ENCODE peak calls at places on chromosome 5, in seven cellular contexts. K is transverse colon, E is GM12878, W is HepG2, C is SK-N-SH, R is sigmoid colon, U is upper lobe of left lung. D is an unnamed sample. For H3K36me3, the result is how much of the 10 kb centered on the place peaks cover.

GRCh38 chr5:149911031-149911430 is 33.6 kb downstream of the PDE6A start:
- DNase-seq in C (no peak), E (no peak), U (no peak), K (no peak), W (no peak), R (no peak), D (no peak)

GRCh38 chr5:132771559-132771998 is 5.5 kb downstream of the SEPTIN8 start:
- DNase-seq in W (peak), U (no peak), K (no peak), C (no peak), R (peak), E (no peak), D (no peak)

GRCh38 chr5:135227064-135228022 is 171.7 kb downstream of the MACROH2A1 start:
- DNase-seq in E (no peak), R (peak), U (no peak), C (no peak), W (peak), K (no peak), D (no peak)

GRCh38 chr5:130724658-130725057 is 440.4 kb downstream of the HINT1 start:
- DNase-seq in K (no peak), E (no peak), C (no peak), U (no peak), W (no peak), R (no peak), D (no peak)

GRCh38 chr5:131533844-131534243 is 101.2 kb downstream of the RAPGEF6 start:
- DNase-seq in W (no peak), K (no peak), R (no peak), C (no peak), U (no peak), E (no peak), D (no peak)

GRCh38 chr5:14406554-14406849 is 175.1 kb upstream of the OTULINL start:
- DNase-seq in K (no peak), E (no peak), W (no peak), R (no peak), U (no peak), C (no peak), D (no peak)

GRCh38 chr5:86878250-86878649 is 260.5 kb downstream of the COX7C start:
- DNase-seq in U (no peak), R (no peak), C (no peak), W (no peak), K (no peak), E (no peak), D (no peak)

GRCh38 chr5:80251636-80252035 is 4.2 kb downstream of the SERINC5 start:
- DNase-seq in W (no peak), R (no peak), C (no peak), E (no peak), U (no peak), K (no peak), D (no peak)

GRCh38 chr5:39494099-39494498 is 69.3 kb upstream of the DAB2 start:
- DNase-seq in U (no peak), C (no peak), W (no peak), K (no peak), E (no peak), R (no peak), D (no peak)

GRCh38 chr5:3996871-3997410 is 401.3 kb downstream of the IRX1 start:
- DNase-seq in K (no peak), W (no peak), C (no peak), R (no peak), E (no peak), U (no peak), D (no peak)

GRCh38 chr5:33685873-33686550 is 205.8 kb downstream of the ADAMTS12 start:
- DNase-seq in K (no peak), W (no peak), U (no peak), R (no peak), C (no peak), E (no peak), D (no peak)

GRCh38 chr5:139668924-139669680 is 21.0 kb downstream of the CXXC5 start:
- DNase-seq in E (no peak), W (no peak), C (no peak), R (no peak), U (peak), K (no peak), D (no peak)

GRCh38 chr5:133244242-133244641 is 192.4 kb downstream of the HSPA4 start:
- DNase-seq in K (no peak), E (no peak), W (peak), R (no peak), C (peak), U (no peak), D (no peak)

GRCh38 chr5:110441035-110441434 is 285.4 kb downstream of the TMEM232 start:
- DNase-seq in C (peak), R (no peak), U (no peak), K (no peak), E (no peak), W (peak), D (no peak)

GRCh38 chr5:143703659-143704058 is 108.3 kb upstream of the HMHB1 start:
- DNase-seq in W (no peak), K (no peak), E (no peak), R (no peak), C (no peak), U (no peak), D (no peak)

GRCh38 chr5:13664377-13664776 is 280.1 kb downstream of the DNAH5 start:
- DNase-seq in K (no peak), C (no peak), W (no peak), R (no peak), E (no peak), U (no peak), D (no peak)

GRCh38 chr5:130164966-130165365 is 260.7 kb downstream of the CHSY3 start:
- DNase-seq in R (no peak), E (no peak), W (no peak), C (no peak), U (no peak), K (no peak), D (no peak)

GRCh38 chr5:171893290-171893890 is 107.8 kb downstream of the SMIM23 start:
- DNase-seq in E (no peak), C (no peak), K (no peak), U (no peak), W (no peak), R (no peak), D (no peak)

GRCh38 chr5:34690301-34690700 is 34.2 kb downstream of the RAI14 start:
- DNase-seq in W (peak), K (no peak), U (no peak), E (no peak), C (no peak), R (no peak), D (no peak)

GRCh38 chr5:96934291-96934694 is 1.6 kb upstream of the LNPEP start:
- DNase-seq in C (no peak), W (peak), R (no peak), E (no peak), U (no peak), K (peak), D (no peak)

GRCh38 chr5:134224905-134225779 is 731 bp downstream of the PPP2CA start:
- DNase-seq in C (peak), W (peak), E (no peak), K (peak), U (peak), R (peak), D (peak)

GRCh38 chr5:149962040-149962439 is 1.5 kb downstream of the SLC26A2 start:
- DNase-seq in R (no peak), E (no peak), W (peak), K (no peak), C (peak), U (no peak), D (no peak)

GRCh38 chr5:14322437-14323187 is 179.5 kb downstream of the TRIO start:
- DNase-seq in R (no peak), E (no peak), W (no peak), K (no peak), U (no peak), C (no peak), D (no peak)

GRCh38 chr5:160656961-160657570 is 194.9 kb downstream of the ATP10B start:
- DNase-seq in W (no peak), C (no peak), R (no peak), U (no peak), K (peak), E (no peak), D (no peak)

GRCh38 chr5:167642779-167643517 is 648.5 kb upstream of the WWC1 start:
- DNase-seq in C (peak), U (no peak), E (no peak), R (no peak), K (no peak), W (no peak), D (no peak)

GRCh38 chr5:59656351-59657254 is 236.9 kb downstream of the PDE4D start:
- DNase-seq in K (no peak), R (no peak), C (no peak), E (no peak), U (no peak), W (no peak), D (no peak)

GRCh38 chr5:123482258-123482657 is 29.7 kb upstream of the CSNK1G3 start:
- DNase-seq in E (no peak), U (no peak), R (no peak), C (no peak), W (no peak), K (no peak), D (no peak)

GRCh38 chr5:38695021-38695961 is 138.8 kb upstream of the LIFR start:
- DNase-seq in W (no peak), R (no peak), U (no peak), E (no peak), C (no peak), K (no peak), D (no peak)

GRCh38 chr5:150656191-150657132 is 4.6 kb upstream of the MYOZ3 start:
- DNase-seq in W (peak), C (peak), K (peak), R (peak), U (peak), E (peak), D (peak)

GRCh38 chr5:32585446-32586250 is at the start of gene SUB1:
- DNase-seq in R (peak), C (peak), E (peak), U (peak), W (peak), K (peak), D (peak)

GRCh38 chr5:88438006-88438405 is 169.4 kb upstream of the TMEM161B start:
- DNase-seq in C (no peak), R (no peak), K (no peak), U (no peak), W (no peak), E (no peak), D (no peak)

GRCh38 chr5:177225798-177226197 is 77.7 kb downstream of the RAB24 start:
- DNase-seq in K (no peak), R (no peak), C (no peak), U (no peak), E (no peak), W (no peak), D (no peak)

GRCh38 chr5:45696206-45696836 is at the start of gene HCN1:
- DNase-seq in R (peak), E (no peak), C (peak), K (peak), W (peak), U (peak), D (peak)

DNA sequence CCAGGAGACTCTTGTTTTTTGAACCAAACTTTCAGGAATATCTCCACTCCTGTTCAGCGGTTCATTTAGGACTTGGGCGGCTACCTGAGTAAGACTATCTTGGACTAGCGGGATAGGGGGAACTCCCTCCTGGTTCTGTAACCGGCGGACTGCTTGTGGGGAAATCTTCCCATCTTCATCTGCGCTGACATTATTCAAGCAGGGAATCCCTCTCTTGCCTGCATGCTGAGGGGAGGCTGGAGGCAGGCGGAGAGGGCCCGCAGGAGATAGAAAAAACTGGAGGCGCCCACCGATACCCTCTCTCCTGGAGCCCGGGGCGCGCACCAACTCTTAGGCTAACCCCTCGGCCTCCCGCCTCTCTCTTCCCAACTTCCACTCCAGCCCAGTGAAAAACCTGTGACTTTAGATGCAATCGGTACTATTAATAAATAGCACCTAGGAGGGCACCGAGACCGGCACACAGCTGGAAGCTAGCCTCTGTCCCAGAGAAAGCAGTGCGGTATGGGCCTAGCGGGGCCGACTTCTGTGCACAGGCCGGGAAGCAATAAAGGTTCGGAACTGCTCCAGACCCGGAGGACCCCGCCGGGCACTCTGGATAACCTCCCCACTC is 1.7 kb downstream of the EFNA5 start:
- DNase-seq in C (peak), E (no peak), U (no peak), K (peak), R (no peak), W (no peak), D (peak)
- TF ChIP-seq POLR2AphosphoS5 in C (no peak), E (no peak), U (no peak), K (no peak), R (no peak), W (no peak), D (no peak)

DNA sequence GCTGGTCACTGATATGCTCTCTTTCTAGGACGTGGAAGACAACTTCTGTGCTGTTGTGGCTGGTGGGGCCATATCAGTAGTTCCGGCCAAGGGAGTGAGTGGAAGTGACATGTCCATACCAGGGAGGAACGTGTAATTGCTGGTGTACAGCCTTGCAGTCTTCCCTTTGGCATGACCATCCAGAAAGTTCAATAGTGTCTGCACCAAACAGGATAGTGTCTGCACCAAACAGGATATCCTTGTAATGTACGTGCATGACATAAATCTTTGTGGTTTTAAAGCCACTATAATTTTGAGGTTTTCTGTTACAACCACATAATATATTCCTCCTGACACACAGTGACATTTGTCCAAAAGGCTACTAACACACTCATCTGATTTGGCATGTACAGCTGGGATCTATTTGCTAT is 52.9 kb downstream of the RNF145 start:
- DNase-seq in W (no peak), C (no peak), E (no peak), K (no peak), U (no peak), R (no peak), D (no peak)
- H3K36me3 ChIP-seq in W (under half), C (under half), E (under half), K (under half), U (under half), R (under half), D (half or more)

GRCh38 chr5:26572486-26572885 is 465.9 kb downstream of the CDH9 start:
- DNase-seq in U (no peak), W (no peak), R (no peak), E (no peak), C (no peak), K (no peak), D (no peak)
- TF ChIP-seq EP300 in U (no peak), W (no peak), R (no peak), E (no peak), C (no peak), K (no peak), D (no peak)

GRCh38 chr5:137842296-137842695 is 25.4 kb upstream of the MYOT start:
- DNase-seq in W (no peak), C (no peak), U (no peak), R (no peak), E (no peak), K (no peak), D (no peak)

GRCh38 chr5:137838976-137839375 is 28.7 kb upstream of the MYOT start:
- DNase-seq in W (no peak), K (no peak), C (no peak), U (no peak), R (no peak), E (no peak), D (no peak)

GRCh38 chr5:137847699-137848098 is 20.0 kb upstream of the MYOT start:
- DNase-seq in C (no peak), U (no peak), E (peak), R (no peak), W (no peak), K (no peak), D (no peak)

GRCh38 chr5:137845472-137845871 is 22.2 kb upstream of the MYOT start:
- DNase-seq in R (no peak), U (no peak), W (no peak), C (peak), K (no peak), E (no peak), D (no peak)

GRCh38 chr5:137843676-137844284 is 23.9 kb upstream of the MYOT start:
- DNase-seq in R (no peak), K (no peak), W (no peak), E (no peak), C (no peak), U (no peak), D (no peak)
- TF ChIP-seq POLR2AphosphoS5 in R (no peak), K (no peak), W (no peak), E (no peak), C (no peak), U (no peak), D (no peak)

D was measured in stomach.